ENCODE peak calls at places on chromosome 20, in seven cellular contexts. Y is BE2C, H is T-helper 17 cell, C is choroid plexus epithelial cell, I is tibial nerve, Z is NCI-H1436 treated with DMSO at 0.1 percent for 48 hours, P is skeletal muscle cell. E is an unnamed sample.

GRCh38 chr20:19275630-19276071 is 63.2 kb downstream of the SLC24A3 start:
- DNase-seq in Y (no peak), H (no peak), C (peak; percentile 88), I (peak; percentile 72), Z (no peak), P (no peak), E (no peak)

GRCh38 chr20:4234128-4234527 is 218.8 kb upstream of the RNF24 start:
- DNase-seq in Y (no peak), H (no peak), C (peak; percentile 67), I (no peak), Z (no peak), P (peak; percentile 91), E (no peak)

GRCh38 chr20:18750735-18751134 is 62.8 kb upstream of the SCP2D1 start:
- DNase-seq in Y (no peak), H (no peak), C (no peak), I (no peak), Z (no peak), P (no peak), E (no peak)

GRCh38 chr20:4457566-4458543 is 263.9 kb upstream of the PRND start:
- DNase-seq in Y (no peak), H (no peak), C (peak; percentile 60), I (no peak), Z (no peak), P (no peak), E (no peak)

GRCh38 chr20:40564997-40565680 is 123.9 kb downstream of the MAFB start:
- DNase-seq in Y (no peak), H (no peak), C (peak; percentile 90), I (no peak), Z (no peak), P (peak; percentile 40), E (no peak)

GRCh38 chr20:44414808-44415207 is 59.3 kb downstream of the HNF4A start:
- DNase-seq in Y (no peak), H (no peak), C (no peak), I (no peak), Z (no peak), P (no peak), E (no peak)

GRCh38 chr20:34299925-34300806 is 3.0 kb downstream of the AHCY start:
- DNase-seq in Y (no peak), H (no peak), C (peak; percentile 30), I (no peak), Z (peak; percentile 16), P (no peak), E (no peak)

GRCh38 chr20:63083831-63084562 is 77.2 kb upstream of the BHLHE23 start:
- DNase-seq in Y (peak; percentile 11), H (peak; percentile 4), C (no peak), I (no peak), Z (no peak), P (no peak), E (peak; percentile 17)

GRCh38 chr20:18679020-18679419 is 91.2 kb downstream of the DTD1 start:
- DNase-seq in Y (no peak), H (no peak), C (peak; percentile 48), I (no peak), Z (peak; percentile 85), P (no peak), E (no peak)

GRCh38 chr20:38178065-38178471 is 13.0 kb upstream of the TGM2 start:
- DNase-seq in Y (no peak), H (no peak), C (no peak), I (no peak), Z (no peak), P (no peak), E (no peak)

GRCh38 chr20:12110711-12111110 is 193.0 kb downstream of the BTBD3 start:
- DNase-seq in Y (no peak), H (no peak), C (peak; percentile 26), I (no peak), Z (no peak), P (no peak), E (no peak)

GRCh38 chr20:8315639-8316573 is 183.8 kb downstream of the PLCB1 start:
- DNase-seq in Y (no peak), H (no peak), C (no peak), I (no peak), Z (no peak), P (no peak), E (no peak)

GRCh38 chr20:50054626-50055511 is 58.1 kb downstream of the UBE2V1 start:
- DNase-seq in Y (peak; percentile 97), H (no peak), C (peak; percentile 83), I (no peak), Z (no peak), P (no peak), E (no peak)

GRCh38 chr20:4297141-4297826 is 281.9 kb upstream of the RNF24 start:
- DNase-seq in Y (no peak), H (no peak), C (no peak), I (no peak), Z (no peak), P (no peak), E (no peak)

GRCh38 chr20:5535211-5535756 is 214.9 kb upstream of the SHLD1 start:
- DNase-seq in Y (no peak), H (no peak), C (peak; percentile 99), I (no peak), Z (no peak), P (peak; percentile 97), E (no peak)

GRCh38 chr20:57672953-57673575 is 36.8 kb downstream of the PMEPA1 start:
- DNase-seq in Y (no peak), H (no peak), C (no peak), I (no peak), Z (no peak), P (no peak), E (no peak)

GRCh38 chr20:46169245-46170171 is 51.4 kb downstream of the CD40 start:
- DNase-seq in Y (peak; percentile 49), H (no peak), C (no peak), I (no peak), Z (no peak), P (no peak), E (no peak)

GRCh38 chr20:39897058-39897457 is 792.0 kb downstream of the MAFB start:
- DNase-seq in Y (no peak), H (no peak), C (peak; percentile 84), I (no peak), Z (no peak), P (peak; percentile 31), E (no peak)

GRCh38 chr20:11497543-11497942 is 420.1 kb upstream of the BTBD3 start:
- DNase-seq in Y (no peak), H (no peak), C (no peak), I (no peak), Z (no peak), P (no peak), E (no peak)

GRCh38 chr20:41632896-41633295 is 14.7 kb upstream of the CHD6 start:
- DNase-seq in Y (no peak), H (no peak), C (no peak), I (no peak), Z (no peak), P (peak; percentile 39), E (no peak)

GRCh38 chr20:57680934-57681914 is 28.6 kb downstream of the PMEPA1 start:
- DNase-seq in Y (no peak), H (no peak), C (no peak), I (no peak), Z (no peak), P (no peak), E (no peak)

GRCh38 chr20:57996936-57997629 is 231.4 kb downstream of the ANKRD60 start:
- DNase-seq in Y (no peak), H (no peak), C (peak; percentile 40), I (no peak), Z (no peak), P (no peak), E (no peak)

GRCh38 chr20:9306521-9306920 is 207.9 kb upstream of the LAMP5 start:
- DNase-seq in Y (no peak), H (no peak), C (peak; percentile 86), I (no peak), Z (no peak), P (peak; percentile 96), E (no peak)

GRCh38 chr20:57483287-57484050 is 41.5 kb downstream of the CTCFL start:
- DNase-seq in Y (no peak), H (no peak), C (no peak), I (no peak), Z (no peak), P (no peak), E (no peak)

GRCh38 chr20:50776122-50776795 is 18.6 kb upstream of the BCAS4 start:
- DNase-seq in Y (no peak), H (no peak), C (no peak), I (no peak), Z (no peak), P (no peak), E (no peak)

GRCh38 chr20:60500038-60500701 is 541.9 kb downstream of the CDH26 start:
- DNase-seq in Y (no peak), H (no peak), C (no peak), I (no peak), Z (no peak), P (no peak), E (no peak)

GRCh38 chr20:58040447-58041290 is 187.8 kb downstream of the ANKRD60 start:
- DNase-seq in Y (no peak), H (no peak), C (no peak), I (no peak), Z (no peak), P (no peak), E (no peak)

GRCh38 chr20:20209684-20210083 is 157.4 kb downstream of the CFAP61 start:
- DNase-seq in Y (no peak), H (no peak), C (no peak), I (no peak), Z (no peak), P (no peak), E (no peak)

GRCh38 chr20:25294459-25295385 is 46.8 kb downstream of the PYGB start:
- DNase-seq in Y (peak; percentile 86), H (no peak), C (peak; percentile 68), I (no peak), Z (no peak), P (no peak), E (peak; percentile 59)

GRCh38 chr20:62772994-62773858 is 23.0 kb upstream of the MRGBP start:
- DNase-seq in Y (no peak), H (no peak), C (no peak), I (no peak), Z (no peak), P (no peak), E (no peak)

GRCh38 chr20:58722379-58722778 is 29.8 kb downstream of the NPEPL1 start:
- DNase-seq in Y (no peak), H (no peak), C (no peak), I (no peak), Z (no peak), P (no peak), E (no peak)

GRCh38 chr20:57329608-57330221 is at the start of gene SPO11:
- DNase-seq in Y (no peak), H (no peak), C (no peak), I (no peak), Z (no peak), P (no peak), E (no peak)

GRCh38 chr20:7449269-7449668 is 491.0 kb downstream of the HAO1 start:
- DNase-seq in Y (no peak), H (no peak), C (peak; percentile 18), I (no peak), Z (no peak), P (no peak), E (no peak)

GRCh38 chr20:34058831-34059230 is 53.2 kb downstream of the EIF2S2 start:
- DNase-seq in Y (no peak), H (no peak), C (peak; percentile 40), I (no peak), Z (no peak), P (no peak), E (no peak)

GRCh38 chr20:53918949-53919361 is 151.4 kb downstream of the BCAS1 start:
- DNase-seq in Y (no peak), H (no peak), C (no peak), I (no peak), Z (no peak), P (no peak), E (peak; percentile 59)

GRCh38 chr20:46809961-46810360 is 84.7 kb upstream of the EYA2 start:
- DNase-seq in Y (no peak), H (no peak), C (no peak), I (no peak), Z (no peak), P (no peak), E (no peak)

GRCh38 chr20:62437985-62438384 is 10.6 kb upstream of the RBBP8NL start:
- DNase-seq in Y (no peak), H (no peak), C (no peak), I (no peak), Z (no peak), P (no peak), E (no peak)

GRCh38 chr20:4916991-4917881 is 84.1 kb downstream of the SLC23A2 start:
- DNase-seq in Y (no peak), H (no peak), C (peak; percentile 35), I (no peak), Z (no peak), P (no peak), E (no peak)